ENCODE peak calls at places on chromosomes 7 and 10, in ten cellular contexts. S, Y, E, A, W, D, J, V, T and H are unnamed samples.
A peak's percentile ranks its signal among the peaks of the same experiment; 100 is the strongest.

GRCh38 chr7:157544226-157544625 is 207.4 kb downstream of the DNAJB6 start:
- DNase-seq in V (no peak), E (no peak), A (no peak), T (no peak), Y (no peak), J (no peak), D (no peak), W (no peak), S (no peak), H (no peak)

GRCh38 chr7:31028417-31028988 is 23.6 kb upstream of the ADCYAP1R1 start:
- DNase-seq in V (no peak), A (no peak), S (no peak), D (no peak), Y (peak; percentile 86), E (no peak), J (no peak), T (no peak), W (no peak), H (no peak)

GRCh38 chr10:87767253-87767652 is 50.8 kb downstream of the ATAD1 start:
- DNase-seq in W (no peak), J (no peak), S (no peak), V (peak; percentile 35), D (no peak), E (no peak), Y (no peak), A (no peak), T (no peak), H (no peak)

GRCh38 chr10:25582961-25583360 is 351.1 kb upstream of the MYO3A start:
- DNase-seq in W (no peak), D (no peak), A (no peak), T (no peak), Y (no peak), S (no peak), J (no peak), E (no peak), V (no peak), H (no peak)

GRCh38 chr10:10564081-10564480 is 453.6 kb upstream of the CELF2 start:
- DNase-seq in S (no peak), T (no peak), A (no peak), E (peak; percentile 5), J (no peak), Y (no peak), D (no peak), V (no peak), W (no peak), H (no peak)

GRCh38 chr7:142608630-142609029 is 140.6 kb upstream of the PRSS1 start:
- DNase-seq in W (no peak), J (no peak), V (no peak), D (no peak), Y (no peak), A (no peak), T (no peak), S (peak; percentile 67), E (no peak), H (no peak)

GRCh38 chr7:116259821-116260440 is 49.6 kb downstream of the TES start:
- DNase-seq in T (no peak), A (no peak), J (no peak), S (no peak), Y (no peak), D (no peak), V (no peak), E (no peak), W (peak; percentile 52), H (no peak)

GRCh38 chr7:136183981-136184380 is 206.8 kb upstream of the MTPN start:
- DNase-seq in V (no peak), W (no peak), T (no peak), S (no peak), J (no peak), D (no peak), E (peak; percentile 39), Y (no peak), A (no peak), H (no peak)

GRCh38 chr10:47331954-47332353 is 9.7 kb downstream of the GDF2 start:
- DNase-seq in Y (no peak), V (no peak), D (no peak), E (no peak), T (no peak), J (no peak), A (no peak), W (no peak), S (no peak), H (no peak)

GRCh38 chr10:17003151-17003550 is 126.5 kb downstream of the CUBN start:
- DNase-seq in T (no peak), Y (no peak), W (no peak), V (peak; percentile 90), D (no peak), J (peak; percentile 62), S (no peak), A (no peak), E (no peak), H (no peak)

GRCh38 chr7:92602352-92603088 is 12.3 kb upstream of the FAM133B start:
- DNase-seq in T (no peak), V (no peak), Y (no peak), D (no peak), S (no peak), A (no peak), E (no peak), J (no peak), W (no peak), H (no peak)

GRCh38 chr7:34612671-34613070 is 45.3 kb upstream of the NPSR1 start:
- DNase-seq in S (no peak), A (no peak), V (peak; percentile 59), T (no peak), D (no peak), W (no peak), E (no peak), J (no peak), Y (no peak), H (no peak)

GRCh38 chr7:7565018-7565680 is 1.5 kb upstream of the MIOS start:
- DNase-seq in T (no peak), A (no peak), J (no peak), E (no peak), D (no peak), Y (no peak), S (peak; percentile 18), W (no peak), V (no peak), H (no peak)

GRCh38 chr7:50300336-50300735 is 4.2 kb upstream of the IKZF1 start:
- DNase-seq in E (no peak), S (no peak), D (no peak), V (no peak), Y (no peak), T (no peak), W (no peak), J (no peak), A (no peak), H (no peak)

GRCh38 chr7:22831602-22832001 is 9.0 kb upstream of the TOMM7 start:
- DNase-seq in S (no peak), D (no peak), A (no peak), Y (no peak), J (no peak), E (no peak), V (no peak), W (no peak), T (no peak), H (no peak)

GRCh38 chr10:131631619-131632018 is 269.2 kb upstream of the PPP2R2D start:
- DNase-seq in W (no peak), T (no peak), D (no peak), A (no peak), J (no peak), S (no peak), E (no peak), V (no peak), Y (no peak), H (no peak)